ENCODE peak calls at places on chromosomes 1 and 21, in eight cellular contexts. J is SK-N-SH, V is HCT116, O is K562, Z is Panc1, K is GM23338, U is HepG2, I is GM12878. F is an unnamed sample. For H3K27me3, the result is how much of the 10 kb centered on the place peaks cover.

GRCh38 chr1:223771814-223772770 is 59.8 kb downstream of the CAPN2 start:
- DNase-seq in J (no peak), V (peak), O (peak), Z (peak), K (peak), U (no peak), I (no peak), F (no peak)

GRCh38 chr21:41164981-41165650 is 2.8 kb upstream of the BACE2 start:
- DNase-seq in J (no peak), V (no peak), O (no peak), Z (peak), K (no peak), U (peak), I (no peak), F (no peak)

GRCh38 chr1:204520834-204521709 is 4.9 kb downstream of the MDM4 start:
- DNase-seq in J (no peak), V (no peak), O (peak), Z (no peak), K (no peak), U (no peak), I (peak), F (peak)

GRCh38 chr1:51234721-51235425 is 1.2 kb upstream of the RNF11 start:
- DNase-seq in J (peak), V (no peak), O (peak), Z (no peak), K (no peak), U (peak), I (peak), F (peak)

GRCh38 chr1:49016030-49016991 is 239.6 kb upstream of the BEND5 start:
- DNase-seq in J (no peak), V (no peak), O (no peak), Z (no peak), K (peak), U (no peak), I (no peak), F (no peak)

GRCh38 chr1:33170351-33171274 is 11.2 kb downstream of the TRIM62 start:
- DNase-seq in J (no peak), V (no peak), O (no peak), Z (no peak), K (no peak), U (no peak), I (no peak), F (no peak)

GRCh38 chr21:33078907-33079582 is 9.1 kb downstream of the OLIG1 start:
- DNase-seq in J (no peak), V (peak), O (peak), Z (peak), K (no peak), U (peak), I (peak), F (peak)

GRCh38 chr21:26405735-26406361 is 167.2 kb downstream of the CYYR1 start:
- DNase-seq in J (no peak), V (no peak), O (no peak), Z (no peak), K (peak), U (no peak), I (no peak), F (no peak)

GRCh38 chr1:31671556-31672201 is 27.0 kb upstream of the PEF1 start:
- DNase-seq in J (no peak), V (no peak), O (no peak), Z (no peak), K (no peak), U (no peak), I (no peak), F (no peak)

GRCh38 chr1:55955237-55955636 is 624.1 kb downstream of the PLPP3 start:
- DNase-seq in J (no peak), V (no peak), O (no peak), Z (no peak), K (no peak), U (no peak), I (no peak), F (no peak)

GRCh38 chr21:40615503-40616376 is 231.2 kb downstream of the DSCAM start:
- DNase-seq in J (no peak), V (no peak), O (no peak), Z (no peak), K (no peak), U (no peak), I (no peak), F (no peak)

GRCh38 chr21:21463456-21463855 is 465.2 kb downstream of the NCAM2 start:
- DNase-seq in J (no peak), V (no peak), O (no peak), Z (no peak), K (peak), U (no peak), I (no peak), F (no peak)

GRCh38 chr1:27330786-27331185 is 8.8 kb downstream of the TMEM222 start:
- DNase-seq in J (no peak), V (no peak), O (no peak), Z (no peak), K (no peak), U (no peak), I (no peak), F (no peak)

GRCh38 chr1:113804421-113805255 is 7.6 kb downstream of the RSBN1 start:
- DNase-seq in J (peak), V (peak), O (peak), Z (no peak), K (no peak), U (peak), I (no peak), F (peak)

GRCh38 chr1:212760126-212760823 is 31.3 kb downstream of the NSL1 start:
- DNase-seq in J (no peak), V (no peak), O (peak), Z (no peak), K (peak), U (peak), I (no peak), F (no peak)

GRCh38 chr21:42295845-42296244 is 19.4 kb downstream of the TFF3 start:
- DNase-seq in J (no peak), V (no peak), O (no peak), Z (no peak), K (no peak), U (no peak), I (no peak), F (no peak)

GRCh38 chr1:27970401-27970800 is 10.6 kb downstream of the XKR8 start:
- DNase-seq in J (no peak), V (no peak), O (no peak), Z (no peak), K (no peak), U (no peak), I (no peak), F (no peak)

GRCh38 chr1:165592945-165593823 is 37.9 kb upstream of the MGST3 start:
- DNase-seq in J (peak), V (peak), O (peak), Z (peak), K (peak), U (peak), I (peak), F (peak)

GRCh38 chr1:41663671-41664400 is 179.4 kb upstream of the EDN2 start:
- DNase-seq in J (no peak), V (no peak), O (no peak), Z (no peak), K (no peak), U (no peak), I (no peak), F (no peak)

GRCh38 chr1:201584510-201584991 is 45.6 kb downstream of the NAV1 start:
- DNase-seq in J (no peak), V (no peak), O (no peak), Z (no peak), K (no peak), U (no peak), I (no peak), F (no peak)

GRCh38 chr1:60169206-60169605 is 95.6 kb upstream of the C1orf87 start:
- DNase-seq in J (no peak), V (no peak), O (no peak), Z (no peak), K (no peak), U (no peak), I (no peak), F (no peak)

GRCh38 chr21:38261851-38262250 is 5.1 kb downstream of the KCNJ15 start:
- DNase-seq in J (no peak), V (no peak), O (no peak), Z (no peak), K (no peak), U (no peak), I (no peak), F (no peak)

GRCh38 chr1:160094291-160094625 is 4.2 kb downstream of the IGSF8 start:
- DNase-seq in J (no peak), V (no peak), O (no peak), Z (no peak), K (no peak), U (no peak), I (no peak), F (no peak)

GRCh38 chr1:156421062-156421938 is 52.3 kb downstream of the RHBG start:
- DNase-seq in J (peak), V (peak), O (peak), Z (no peak), K (peak), U (peak), I (peak), F (peak)

GRCh38 chr1:9351654-9352271 is 59.1 kb downstream of the SPSB1 start:
- DNase-seq in J (no peak), V (no peak), O (no peak), Z (no peak), K (no peak), U (no peak), I (no peak), F (no peak)

GRCh38 chr1:38115682-38116187 is 69.1 kb upstream of the POU3F1 start:
- DNase-seq in J (no peak), V (no peak), O (no peak), Z (no peak), K (no peak), U (no peak), I (no peak), F (no peak)

GRCh38 chr21:26491663-26492062 is 81.4 kb downstream of the CYYR1 start:
- DNase-seq in J (no peak), V (no peak), O (no peak), Z (no peak), K (no peak), U (no peak), I (no peak), F (no peak)

GRCh38 chr1:199780948-199781347 is 246.6 kb upstream of the NR5A2 start:
- DNase-seq in J (no peak), V (no peak), O (no peak), Z (no peak), K (no peak), U (no peak), I (no peak), F (no peak)

GRCh38 chr1:56056438-56057312 is 522.7 kb downstream of the PLPP3 start:
- DNase-seq in J (no peak), V (no peak), O (no peak), Z (no peak), K (no peak), U (no peak), I (no peak), F (no peak)

GRCh38 chr1:17663646-17664045 is 91.5 kb upstream of the ACTL8 start:
- DNase-seq in J (no peak), V (no peak), O (no peak), Z (no peak), K (no peak), U (no peak), I (no peak), F (no peak)

GRCh38 chr1:205324781-205325180 is 3.2 kb upstream of the NUAK2 start:
- DNase-seq in J (no peak), V (no peak), O (no peak), Z (no peak), K (peak), U (no peak), I (no peak), F (no peak)

GRCh38 chr21:41171210-41171609 is 3.2 kb downstream of the BACE2 start:
- DNase-seq in J (no peak), V (no peak), O (no peak), Z (no peak), K (no peak), U (no peak), I (no peak), F (no peak)

GRCh38 chr1:110151175-110151715 is 951 bp downstream of the SLC6A17 start:
- DNase-seq in J (peak), V (no peak), O (no peak), Z (no peak), K (peak), U (no peak), I (no peak), F (no peak)

GRCh38 chr1:152388889-152389288 is 25.2 kb downstream of the CRNN start:
- DNase-seq in J (no peak), V (no peak), O (no peak), Z (no peak), K (no peak), U (no peak), I (no peak), F (no peak)

GRCh38 chr1:46681333-46682034 is 9.8 kb downstream of the TEX38 start:
- DNase-seq in J (no peak), V (no peak), O (no peak), Z (no peak), K (no peak), U (no peak), I (no peak), F (no peak)

GRCh38 chr1:158371188-158371953 is 17.7 kb downstream of the CD1E start:
- DNase-seq in J (no peak), V (no peak), O (no peak), Z (no peak), K (no peak), U (no peak), I (peak), F (no peak)

GRCh38 chr1:109931189-109931672 is 20.6 kb downstream of the CSF1 start:
- DNase-seq in J (peak), V (peak), O (peak), Z (no peak), K (peak), U (peak), I (no peak), F (no peak)

GRCh38 chr1:235095938-235096562 is 32.6 kb downstream of the TOMM20 start:
- DNase-seq in J (no peak), V (no peak), O (no peak), Z (no peak), K (no peak), U (no peak), I (no peak), F (no peak)

GRCh38 chr1:235088907-235089306 is 39.7 kb downstream of the TOMM20 start:
- DNase-seq in J (no peak), V (no peak), O (no peak), Z (no peak), K (no peak), U (no peak), I (no peak), F (no peak)

GRCh38 chr1:235090406-235091069 is 38.1 kb downstream of the TOMM20 start:
- DNase-seq in J (no peak), V (no peak), O (no peak), Z (no peak), K (peak), U (peak), I (no peak), F (no peak)

GRCh38 chr1:235093685-235094592 is 34.7 kb downstream of the TOMM20 start:
- DNase-seq in J (peak), V (no peak), O (peak), Z (no peak), K (peak), U (peak), I (no peak), F (peak)

GRCh38 chr1:235093013-235093618 is 35.5 kb downstream of the TOMM20 start:
- DNase-seq in J (peak), V (no peak), O (peak), Z (no peak), K (peak), U (peak), I (no peak), F (peak)
- H3K4me3 ChIP-seq in J (no peak), V (no peak), O (no peak), Z (no peak), K (peak), U (peak), I (no peak), F (no peak)

DNA sequence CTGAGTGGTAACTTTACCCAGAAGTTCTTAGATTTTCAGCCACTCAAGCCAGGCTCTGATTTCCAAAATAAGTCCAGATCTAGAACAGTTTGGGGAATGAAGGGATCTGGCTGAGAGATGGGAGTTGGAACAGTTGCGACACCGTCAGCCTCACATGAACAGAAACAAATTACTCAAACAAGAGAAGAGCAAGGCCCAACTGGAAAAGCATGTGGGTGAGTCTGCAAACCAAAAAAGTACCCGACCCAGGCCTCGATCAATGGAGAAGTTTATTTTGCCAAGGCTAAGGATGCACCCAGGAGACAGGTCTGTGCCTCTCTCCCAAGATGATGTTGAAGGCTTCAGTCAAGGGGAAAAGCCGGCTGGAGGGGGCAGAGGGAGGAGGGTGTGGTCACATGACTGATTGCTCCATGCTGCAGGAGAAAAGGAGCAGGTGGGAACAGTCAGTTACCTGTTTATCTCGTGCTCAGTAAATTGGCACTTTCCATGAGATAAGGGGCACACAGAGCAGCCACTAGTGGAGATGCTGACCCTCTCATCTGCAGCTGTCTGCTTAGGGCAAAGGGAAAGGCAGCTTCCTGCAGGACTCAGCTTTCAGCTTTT is 42.3 kb downstream of the KRTAP10-1 start:
- DNase-seq in J (no peak), V (no peak), O (no peak), Z (no peak), K (no peak), U (no peak), I (no peak), F (no peak)
- H3K27me3 ChIP-seq in J (under half), V (under half), O (half or more), Z (under half), K (under half), U (under half), I (under half), F (under half)

DNA sequence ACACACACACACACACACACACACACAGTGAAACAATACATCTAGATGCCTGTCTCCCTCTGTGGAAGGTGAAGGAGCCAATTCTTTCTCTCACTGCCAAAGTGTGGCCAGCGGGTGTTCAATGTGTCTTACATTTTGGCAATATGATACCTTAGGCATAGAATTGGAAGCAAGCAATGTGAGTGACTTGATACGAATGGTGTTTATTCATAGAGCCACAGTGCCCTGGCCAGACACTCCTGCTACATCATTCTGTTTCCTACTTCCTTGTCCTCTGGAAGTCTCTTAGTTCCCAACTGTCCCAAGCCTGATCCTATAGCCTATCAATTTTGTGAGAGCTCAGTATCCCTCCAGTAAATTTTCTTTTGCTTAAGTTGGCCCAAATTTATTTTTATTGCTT is 170.0 kb upstream of the L1TD1 start:
- DNase-seq in J (no peak), V (no peak), O (no peak), Z (no peak), K (no peak), U (no peak), I (no peak), F (no peak)
- TF ChIP-seq REST in J (no peak), V (no peak), O (no peak), Z (no peak), K (no peak), U (no peak), I (no peak), F (no peak)

GRCh38 chr1:2957329-2957728 is 63.9 kb upstream of the ACTRT2 start:
- DNase-seq in J (no peak), V (no peak), O (no peak), Z (no peak), K (no peak), U (no peak), I (no peak), F (no peak)

GRCh38 chr1:2952992-2953391 is 68.3 kb upstream of the ACTRT2 start:
- DNase-seq in J (no peak), V (no peak), O (no peak), Z (no peak), K (no peak), U (no peak), I (no peak), F (no peak)

GRCh38 chr1:2956571-2956970 is 64.7 kb upstream of the ACTRT2 start:
- DNase-seq in J (no peak), V (no peak), O (no peak), Z (no peak), K (no peak), U (no peak), I (no peak), F (peak)

GRCh38 chr1:2953688-2954285 is 67.5 kb upstream of the ACTRT2 start:
- DNase-seq in J (no peak), V (no peak), O (no peak), Z (no peak), K (no peak), U (no peak), I (no peak), F (no peak)

GRCh38 chr1:2955652-2956051 is 65.6 kb upstream of the ACTRT2 start:
- DNase-seq in J (no peak), V (no peak), O (no peak), Z (no peak), K (no peak), U (no peak), I (no peak), F (no peak)
- H3K4me3 ChIP-seq in J (no peak), V (no peak), O (no peak), Z (no peak), K (no peak), U (no peak), I (no peak), F (no peak)

DNA sequence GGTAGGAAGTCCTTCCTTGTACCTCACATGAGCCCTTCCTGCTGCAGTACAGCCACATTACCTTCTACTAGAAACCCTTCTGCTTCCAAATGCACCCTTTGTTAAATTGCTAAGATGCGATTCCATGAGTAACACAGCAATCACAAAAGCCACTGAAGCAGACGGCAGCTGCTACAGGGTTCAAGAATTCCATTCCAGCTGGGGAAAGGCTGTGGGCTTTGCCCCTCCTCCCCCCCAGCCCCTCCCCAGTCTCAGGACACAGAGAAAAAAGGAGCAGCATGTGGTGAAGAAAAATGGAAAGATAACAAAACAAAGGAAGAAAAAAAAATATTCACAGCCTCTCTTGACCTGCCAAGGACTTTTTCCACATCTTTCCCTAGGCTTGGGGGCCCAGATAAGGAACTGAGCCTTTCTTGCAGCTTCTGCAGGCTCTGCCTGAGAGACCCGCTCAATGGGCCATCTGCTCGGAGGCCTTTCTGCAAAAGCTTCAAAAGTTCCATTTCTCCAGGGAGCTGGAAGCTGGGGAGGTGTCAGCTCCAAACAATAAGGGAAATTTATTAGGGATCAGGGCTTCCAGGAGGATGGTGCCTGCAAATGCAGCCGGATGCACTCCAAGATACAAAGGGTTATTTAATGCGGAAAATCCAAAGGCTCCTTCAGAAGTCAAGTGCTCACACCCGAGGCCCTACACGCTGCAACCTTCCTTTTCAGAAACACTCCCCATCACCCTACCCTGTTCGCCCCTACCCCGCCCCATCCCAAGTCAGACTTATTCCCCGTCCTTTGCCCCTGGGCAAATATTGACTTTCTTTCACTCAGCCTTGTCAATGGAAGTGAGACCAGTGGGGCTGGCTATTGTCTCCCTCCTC is 72.0 kb downstream of the SYT2 start:
- DNase-seq in J (no peak), V (no peak), O (no peak), Z (no peak), K (no peak), U (no peak), I (no peak), F (no peak)
- H3K27me3 ChIP-seq in J (under half), V (under half), O (under half), Z (under half), K (under half), U (under half), I (under half), F (under half)

GRCh38 chr1:210748796-210749195 is 385.2 kb downstream of the KCNH1 start:
- DNase-seq in J (no peak), V (no peak), O (no peak), Z (no peak), K (no peak), U (no peak), I (no peak), F (no peak)
- TF ChIP-seq REST in J (no peak), V (no peak), O (no peak), Z (no peak), K (no peak), U (no peak), I (no peak), F (no peak)

F was measured in HL-60.